ENCODE peak calls at places on chromosomes 4 and X, in five cellular contexts. R is A549, Z is IMR-90, F is SK-N-SH, B is HCT116. Q is an unnamed sample.

GRCh38 chr4:78749972-78750727 is 26.0 kb upstream of the BMP2K start:
- DNase-seq in F (no peak), R (no peak), Z (no peak), B (no peak), Q (no peak)

GRCh38 chr4:127470290-127470809 is 162.4 kb upstream of the INTU start:
- DNase-seq in Z (no peak), B (no peak), R (no peak), F (no peak), Q (no peak)

GRCh38 chrX:31423575-31424284 is 351.9 kb upstream of the FTHL17 start:
- DNase-seq in F (peak; percentile 43), Z (peak; percentile 62), B (no peak), R (peak; percentile 1), Q (peak; percentile 15)

GRCh38 chr4:164509951-164510350 is 244.0 kb upstream of the SMIM31 start:
- DNase-seq in Z (no peak), B (no peak), R (no peak), F (no peak), Q (no peak)

GRCh38 chr4:79855081-79855480 is 217.9 kb downstream of the ANTXR2 start:
- DNase-seq in B (no peak), F (no peak), R (no peak), Z (peak; percentile 8), Q (no peak)

GRCh38 chr4:166087569-166087968 is 214.5 kb downstream of the TLL1 start:
- DNase-seq in Z (no peak), B (no peak), R (no peak), F (no peak), Q (no peak)

GRCh38 chr4:184955636-184956035 is 62.7 kb upstream of the HELT start:
- DNase-seq in R (no peak), B (no peak), F (no peak), Z (no peak), Q (no peak)

GRCh38 chrX:71366674-71367256 is 608 bp downstream of the TAF1 start:
- DNase-seq in B (no peak), F (peak; percentile 44), R (peak; percentile 7), Z (peak; percentile 16), Q (no peak)

GRCh38 chrX:123169247-123169901 is 14.7 kb upstream of the GRIA3 start:
- DNase-seq in F (no peak), Z (no peak), R (peak; percentile 7), B (peak; percentile 38), Q (peak; percentile 35)

GRCh38 chr4:68905598-68906237 is 45.9 kb downstream of the UGT2A3 start:
- DNase-seq in R (no peak), F (no peak), B (no peak), Z (no peak), Q (no peak)

GRCh38 chrX:97639526-97639925 is 755.8 kb downstream of the RPA4 start:
- DNase-seq in Z (no peak), F (no peak), R (no peak), B (no peak), Q (no peak)

GRCh38 chr4:40349561-40350198 is 14.5 kb downstream of the CHRNA9 start:
- DNase-seq in R (no peak), Z (peak; percentile 20), B (no peak), F (no peak), Q (no peak)

GRCh38 chr4:24971192-24971591 is 58.4 kb upstream of the CCDC149 start:
- DNase-seq in F (no peak), B (no peak), R (no peak), Z (no peak), Q (peak; percentile 31)

GRCh38 chrX:87397103-87397886 is 120.3 kb upstream of the KLHL4 start:
- DNase-seq in Z (no peak), B (no peak), F (no peak), R (no peak), Q (no peak)

GRCh38 chrX:72245461-72246089 is 6.7 kb upstream of the ERCC6L start:
- DNase-seq in Z (peak; percentile 61), R (peak; percentile 74), B (peak; percentile 13), F (peak; percentile 79), Q (peak; percentile 37)

GRCh38 chrX:119406739-119407138 is 7.6 kb downstream of the SLC25A43 start:
- DNase-seq in B (no peak), R (no peak), Z (peak; percentile 34), F (no peak), Q (no peak)

GRCh38 chrX:44767308-44767707 is 76.5 kb upstream of the DUSP21 start:
- DNase-seq in B (no peak), R (no peak), F (no peak), Z (no peak), Q (no peak)

GRCh38 chr4:153198739-153199138 is 5.5 kb upstream of the TRIM2 start:
- DNase-seq in Z (no peak), B (no peak), F (no peak), R (no peak), Q (no peak)

GRCh38 chr4:78568640-78569261 is 17.2 kb downstream of the ANXA3 start:
- DNase-seq in R (no peak), Z (no peak), B (no peak), F (no peak), Q (peak; percentile 18)

GRCh38 chr4:39302901-39303300 is 63.3 kb downstream of the RFC1 start:
- DNase-seq in B (no peak), F (no peak), R (no peak), Z (no peak), Q (no peak)

GRCh38 chr4:185956546-185956945 is 112.4 kb upstream of the TLR3 start:
- DNase-seq in B (no peak), R (no peak), Z (no peak), F (peak; percentile 25), Q (no peak)

GRCh38 chr4:75908555-75908954 is 6.3 kb upstream of the PPEF2 start:
- DNase-seq in B (no peak), Z (no peak), R (no peak), F (no peak), Q (no peak)

GRCh38 chr4:127778102-127778501 is 4.0 kb upstream of the HSPA4L start:
- DNase-seq in F (no peak), R (no peak), Z (no peak), B (no peak), Q (peak; percentile 71)

GRCh38 chr4:55318135-55318534 is 27.9 kb upstream of the SRD5A3 start:
- DNase-seq in R (no peak), B (no peak), F (no peak), Z (no peak), Q (no peak)

GRCh38 chrX:125012585-125012984 is 307.1 kb upstream of the TEX13C start:
- DNase-seq in F (no peak), B (no peak), Z (no peak), R (no peak), Q (no peak)

GRCh38 chr4:7434766-7435150 is at the start of gene PSAPL1:
- DNase-seq in R (peak; percentile 81), B (peak; percentile 16), F (peak; percentile 52), Z (peak; percentile 3), Q (peak; percentile 44)

GRCh38 chr4:2449511-2450392 is 19.2 kb upstream of the RNF4 start:
- DNase-seq in F (no peak), B (no peak), Z (no peak), R (no peak), Q (no peak)

GRCh38 chrX:40237745-40238178 is 140.0 kb upstream of the BCOR start:
- DNase-seq in B (no peak), F (no peak), Z (no peak), R (no peak), Q (no peak)

GRCh38 chrX:32137525-32137924 is 1065.7 kb upstream of the FTHL17 start:
- DNase-seq in F (no peak), Z (no peak), B (no peak), R (no peak), Q (no peak)

GRCh38 chr4:38621004-38621684 is 42.9 kb upstream of the KLF3 start:
- DNase-seq in R (peak; percentile 20), B (peak; percentile 29), Z (peak; percentile 87), F (no peak), Q (peak; percentile 44)

GRCh38 chr4:134326866-134327265 is 125.3 kb upstream of the PABPC4L start:
- DNase-seq in Z (no peak), R (no peak), F (no peak), B (no peak), Q (no peak)

GRCh38 chrX:68146054-68146453 is 287.2 kb downstream of the OPHN1 start:
- DNase-seq in B (peak; percentile 10), F (peak; percentile 12), R (peak; percentile 1), Z (peak; percentile 62), Q (peak; percentile 39)

GRCh38 chr4:145034727-145035211 is 63.2 kb downstream of the ANAPC10 start:
- DNase-seq in B (peak; percentile 55), F (no peak), Z (peak; percentile 85), R (no peak), Q (no peak)

GRCh38 chrX:17042046-17042445 is 95.6 kb downstream of the REPS2 start:
- DNase-seq in Z (no peak), F (no peak), R (no peak), B (no peak), Q (no peak)

GRCh38 chrX:53321216-53321942 is 40.0 kb upstream of the IQSEC2 start:
- DNase-seq in B (no peak), F (peak; percentile 75), Z (no peak), R (no peak), Q (no peak)

GRCh38 chr4:165094873-165095272 is 17.8 kb downstream of the TMEM192 start:
- DNase-seq in Z (no peak), F (no peak), B (no peak), R (no peak), Q (no peak)

GRCh38 chrX:80206647-80207046 is 192.1 kb downstream of the TBX22 start:
- DNase-seq in B (no peak), R (no peak), F (no peak), Z (no peak), Q (no peak)

GRCh38 chrX:96774116-96774515 is 89.5 kb downstream of the DIAPH2 start:
- DNase-seq in F (no peak), R (no peak), Z (no peak), B (no peak), Q (no peak)

GRCh38 chr4:42396361-42397255 is 680 bp upstream of the SHISA3 start:
- DNase-seq in R (no peak), B (no peak), Z (no peak), F (no peak), Q (no peak)

DNA sequence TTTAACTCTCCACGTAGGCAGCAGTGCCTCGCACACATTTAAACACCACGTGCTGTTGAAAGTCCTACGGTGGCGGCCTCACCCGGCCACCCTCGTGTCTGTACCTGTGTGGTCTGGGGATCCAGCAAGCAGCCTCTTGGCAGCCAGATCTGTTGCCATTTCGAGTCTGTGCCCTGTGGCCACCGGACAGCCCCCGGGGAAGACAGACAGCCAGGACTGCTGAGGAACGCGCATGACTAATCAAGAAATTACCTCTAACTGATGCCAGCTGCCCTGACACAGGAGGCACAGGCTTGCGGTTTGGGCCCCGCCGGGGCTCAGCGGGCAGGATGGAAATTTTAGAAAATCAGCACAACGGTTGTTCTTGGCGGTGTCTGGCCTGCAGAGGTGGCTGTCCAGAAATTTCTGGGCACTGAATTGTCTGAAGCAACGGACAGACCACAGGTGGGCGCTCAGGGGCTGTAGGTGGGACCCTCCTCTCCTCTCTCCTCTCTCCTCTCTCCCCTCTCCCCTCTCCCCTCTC is 15.6 kb upstream of the ASMTL start:
- DNase-seq in R (peak; percentile 50), B (no peak), F (no peak), Z (no peak), Q (no peak)
- TF ChIP-seq RAD21 in R (peak; percentile 37), B (peak; percentile 23), F (no peak), Z (no peak), Q (no peak)

GRCh38 chr4:56626420-56626819 is 54.7 kb downstream of the HOPX start:
- DNase-seq in B (no peak), R (no peak), Z (no peak), F (no peak), Q (no peak)
- TF ChIP-seq RAD21 in B (no peak), R (no peak), Z (no peak), F (no peak), Q (no peak)

GRCh38 chrX:130566028-130566683 is 164.4 kb downstream of the RBMX2 start:
- DNase-seq in B (no peak), F (no peak), R (no peak), Z (no peak), Q (no peak)
- TF ChIP-seq RAD21 in B (no peak), F (no peak), R (no peak), Z (no peak), Q (no peak)

GRCh38 chr4:532588-533317 is 33.7 kb downstream of the PIGG start:
- DNase-seq in Z (no peak), F (peak; percentile 78), R (peak; percentile 11), B (no peak), Q (no peak)
- TF ChIP-seq RAD21 in Z (no peak), F (no peak), R (no peak), B (no peak), Q (no peak)

Q was measured in HepG2.